ENCODE peak calls at places on chromosomes 12 and 14, in four cellular contexts. D, H, G and O are unnamed samples.

GRCh38 chr12:26971963-26972362 is 33.7 kb downstream of the FGFR1OP2 start:
- DNase-seq in H (no peak), G (no peak), D (no peak), O (no peak)

GRCh38 chr12:51852404-51853137 is 4.1 kb upstream of the FIGNL2 start:
- DNase-seq in D (no peak), G (no peak), H (no peak), O (no peak)

GRCh38 chr14:101350021-101350420 is 211.3 kb upstream of the DIO3 start:
- DNase-seq in G (no peak), D (no peak), H (no peak), O (no peak)

GRCh38 chr12:52728374-52728773 is 25.1 kb upstream of the KRT77 start:
- DNase-seq in H (no peak), G (no peak), D (no peak), O (no peak)

GRCh38 chr12:68293347-68293746 is 38.8 kb downstream of the MDM1 start:
- DNase-seq in D (no peak), G (no peak), H (no peak), O (no peak)

GRCh38 chr14:102951799-102952198 is 29.3 kb downstream of the AMN start:
- DNase-seq in G (no peak), H (no peak), D (no peak), O (no peak)

GRCh38 chr14:68464716-68465115 is 328.2 kb downstream of the ZFP36L1 start:
- DNase-seq in G (no peak), H (no peak), D (peak; percentile 85), O (no peak)

GRCh38 chr14:101113835-101114725 is 210.6 kb upstream of the RTL1 start:
- DNase-seq in H (no peak), D (no peak), G (no peak), O (no peak)

GRCh38 chr14:49783394-49784010 is 15.5 kb downstream of the KLHDC2 start:
- DNase-seq in D (no peak), H (no peak), G (no peak), O (no peak)

GRCh38 chr12:123808167-123808566 is 46.1 kb downstream of the DNAH10 start:
- DNase-seq in H (peak; percentile 40), D (peak; percentile 27), G (peak; percentile 46), O (no peak)

GRCh38 chr14:71471604-71472003 is 460.6 kb upstream of the RGS6 start:
- DNase-seq in H (no peak), D (no peak), G (no peak), O (no peak)

GRCh38 chr12:104667139-104667538 is 210.4 kb downstream of the CHST11 start:
- DNase-seq in H (no peak), D (no peak), G (no peak), O (no peak)

GRCh38 chr14:104688755-104689619 is at the start of gene INF2:
- DNase-seq in G (peak; percentile 76), D (peak; percentile 72), H (peak; percentile 73), O (no peak)

GRCh38 chr12:129613311-129613710 is 290.5 kb downstream of the TMEM132D start:
- DNase-seq in G (no peak), D (no peak), H (no peak), O (no peak)

GRCh38 chr14:46054526-46054925 is 597.1 kb downstream of the RPL10L start:
- DNase-seq in H (no peak), G (no peak), D (no peak), O (no peak)

GRCh38 chr14:105328070-105328677 is 13.6 kb downstream of the PACS2 start:
- DNase-seq in G (no peak), D (no peak), H (no peak), O (no peak)

GRCh38 chr14:39731912-39732311 is 299.7 kb upstream of the FBXO33 start:
- DNase-seq in H (peak; percentile 35), D (no peak), G (no peak), O (peak; percentile 2)

GRCh38 chr12:106345739-106346138 is 11.8 kb upstream of the POLR3B start:
- DNase-seq in G (peak; percentile 55), H (peak; percentile 41), D (peak; percentile 75), O (peak; percentile 74)

GRCh38 chr14:79229383-79229875 is 981.9 kb downstream of the DIO2 start:
- DNase-seq in G (no peak), D (no peak), H (no peak), O (no peak)

GRCh38 chr12:25433024-25433423 is 120.1 kb downstream of the LMNTD1 start:
- DNase-seq in H (no peak), G (no peak), D (no peak), O (no peak)

GRCh38 chr12:30458453-30458852 is 237.2 kb downstream of the IPO8 start:
- DNase-seq in D (no peak), G (no peak), H (no peak), O (no peak)

GRCh38 chr14:106585692-106586091 is 1059.3 kb downstream of the TMEM121 start:
- DNase-seq in H (no peak), D (no peak), G (no peak), O (no peak)

GRCh38 chr14:68902357-68902756 is 76.7 kb downstream of the ACTN1 start:
- DNase-seq in G (no peak), H (no peak), D (no peak), O (no peak)

GRCh38 chr12:67484788-67485480 is 163.6 kb upstream of the DYRK2 start:
- DNase-seq in D (no peak), G (no peak), H (no peak), O (no peak)

GRCh38 chr12:109111775-109112491 is 4.5 kb upstream of the ACACB start:
- DNase-seq in H (peak; percentile 57), G (peak; percentile 73), D (peak; percentile 77), O (peak; percentile 7)